ENCODE peak calls at places on chromosomes 7 and 10, in nine cellular contexts. U is stimulated activated CD4-positive, alpha-beta T cell treated with anti-CD3 and anti-CD28 coated beads, Interleukin-4, amount 100 ng/mL, for 1 hour; Y is substantia nigra; A is transverse colon; I is NCI-H1436; Q is T-helper 1 cell; H is AG08395; O is ecto neural progenitor cell; W is fibroblast of pulmonary artery. N is an unnamed sample.

GRCh38 chr7:42910306-42910705 is 1.6 kb downstream of the C7orf25 start:
- DNase-seq in U (no peak), Y (peak; percentile 29), A (no peak), I (no peak), Q (no peak), H (no peak), O (no peak), W (no peak), N (no peak)

GRCh38 chr7:142345817-142346216 is 88.0 kb upstream of the PRSS58 start:
- DNase-seq in U (peak; percentile 47), Y (no peak), A (no peak), I (no peak), Q (no peak), H (no peak), O (no peak), W (no peak), N (no peak)

GRCh38 chr10:398954-399353 is 263.7 kb downstream of the ZMYND11 start:
- DNase-seq in U (no peak), Y (no peak), A (no peak), I (no peak), Q (no peak), H (no peak), O (no peak), W (no peak), N (no peak)

GRCh38 chr7:4683884-4684565 is 1.9 kb downstream of the FOXK1 start:
- DNase-seq in U (peak; percentile 48), Y (peak; percentile 51), A (peak; percentile 63), I (no peak), Q (peak; percentile 28), H (peak; percentile 70), O (no peak), W (peak; percentile 69), N (peak; percentile 76)

GRCh38 chr10:73182568-73182967 is 14.6 kb downstream of the FAM149B1 start:
- DNase-seq in U (no peak), Y (no peak), A (no peak), I (no peak), Q (no peak), H (peak; percentile 17), O (no peak), W (peak; percentile 60), N (peak; percentile 75)

GRCh38 chr10:101272229-101272868 is 43.1 kb upstream of the LBX1 start:
- DNase-seq in U (peak; percentile 61), Y (peak; percentile 39), A (peak; percentile 61), I (peak; percentile 70), Q (peak; percentile 26), H (peak; percentile 87), O (peak; percentile 83), W (peak; percentile 71), N (peak; percentile 80)

GRCh38 chr7:83040454-83040853 is 122.2 kb downstream of the PCLO start:
- DNase-seq in U (no peak), Y (no peak), A (no peak), I (no peak), Q (no peak), H (no peak), O (no peak), W (no peak), N (no peak)

GRCh38 chr10:16116404-16117304 is 256.3 kb upstream of the MINDY3 start:
- DNase-seq in U (no peak), Y (no peak), A (no peak), I (no peak), Q (no peak), H (peak; percentile 4), O (no peak), W (peak; percentile 39), N (peak; percentile 13)

GRCh38 chr10:12597800-12598750 is 248.7 kb downstream of the CAMK1D start:
- DNase-seq in U (no peak), Y (no peak), A (no peak), I (peak; percentile 62), Q (no peak), H (no peak), O (no peak), W (no peak), N (no peak)

GRCh38 chr7:132500727-132501410 is 75.4 kb downstream of the PLXNA4 start:
- DNase-seq in U (no peak), Y (no peak), A (peak; percentile 28), I (no peak), Q (no peak), H (peak; percentile 86), O (no peak), W (peak; percentile 83), N (peak; percentile 68)

GRCh38 chr10:47318706-47319105 is 3.5 kb upstream of the GDF2 start:
- DNase-seq in U (no peak), Y (no peak), A (no peak), I (no peak), Q (no peak), H (no peak), O (no peak), W (no peak), N (no peak)

GRCh38 chr10:23917251-23917908 is 291.6 kb upstream of the KIAA1217 start:
- DNase-seq in U (no peak), Y (no peak), A (no peak), I (no peak), Q (no peak), H (no peak), O (no peak), W (no peak), N (peak; percentile 38)

GRCh38 chr10:114026189-114027040 is 17.3 kb upstream of the ADRB1 start:
- DNase-seq in U (no peak), Y (no peak), A (no peak), I (no peak), Q (no peak), H (peak; percentile 67), O (no peak), W (peak; percentile 69), N (peak; percentile 79)

GRCh38 chr7:29202651-29203069 is 8.1 kb downstream of the CHN2 start:
- DNase-seq in U (no peak), Y (no peak), A (peak; percentile 53), I (no peak), Q (no peak), H (no peak), O (no peak), W (no peak), N (no peak)

GRCh38 chr7:111012152-111012551 is 78.8 kb upstream of the LRRN3 start:
- DNase-seq in U (no peak), Y (no peak), A (no peak), I (no peak), Q (no peak), H (no peak), O (no peak), W (peak; percentile 58), N (no peak)

GRCh38 chr7:110600983-110601382 is 489.9 kb upstream of the LRRN3 start:
- DNase-seq in U (no peak), Y (no peak), A (no peak), I (peak; percentile 64), Q (no peak), H (no peak), O (no peak), W (no peak), N (peak; percentile 27)

GRCh38 chr10:80493482-80494021 is 39.4 kb downstream of the TSPAN14 start:
- DNase-seq in U (no peak), Y (no peak), A (no peak), I (no peak), Q (no peak), H (peak; percentile 52), O (no peak), W (peak; percentile 79), N (no peak)

N was measured in astrocyte of the hippocampus.